ENCODE peak calls at places on chromosomes 11 and 22, in four cellular contexts. Z is K562, O is GM12878, V is HL-60. R is an unnamed sample.

GRCh38 chr11:6565988-6566703 is 37.3 kb downstream of the RRP8 start:
- DNase-seq in O (no peak), Z (no peak), V (no peak), R (no peak)

GRCh38 chr11:16791494-16791961 is 53.1 kb downstream of the C11orf58 start:
- DNase-seq in O (no peak), V (peak; percentile 41), Z (no peak), R (no peak)

GRCh38 chr11:72958790-72959189 is 144.6 kb downstream of the ATG16L2 start:
- DNase-seq in Z (no peak), O (no peak), V (no peak), R (no peak)

GRCh38 chr11:1226981-1227550 is 4.2 kb downstream of the MUC5B start:
- DNase-seq in Z (peak; percentile 59), V (no peak), O (no peak), R (no peak)

GRCh38 chr11:74680703-74681531 is 50.3 kb downstream of the CHRDL2 start:
- DNase-seq in V (no peak), Z (no peak), O (no peak), R (no peak)

GRCh38 chr22:40235418-40235817 is 57.7 kb downstream of the TNRC6B start:
- DNase-seq in Z (no peak), V (no peak), O (no peak), R (no peak)

GRCh38 chr22:28139993-28140392 is 220.9 kb upstream of the PITPNB start:
- DNase-seq in V (no peak), Z (no peak), O (no peak), R (no peak)

GRCh38 chr11:27282806-27283205 is 80.2 kb downstream of the CCDC34 start:
- DNase-seq in Z (no peak), V (no peak), O (no peak), R (no peak)

GRCh38 chr11:134760307-134760706 is 348.3 kb upstream of the B3GAT1 start:
- DNase-seq in Z (no peak), V (no peak), O (no peak), R (no peak)

GRCh38 chr11:118641463-118642019 is 34.1 kb downstream of the PHLDB1 start:
- DNase-seq in O (no peak), Z (no peak), V (no peak), R (no peak)

GRCh38 chr22:41479671-41480396 is 10.9 kb downstream of the ACO2 start:
- DNase-seq in V (no peak), O (no peak), Z (no peak), R (no peak)

GRCh38 chr11:67118059-67118766 is 850 bp upstream of the KDM2A start:
- DNase-seq in Z (no peak), O (no peak), V (no peak), R (peak; percentile 31)

GRCh38 chr11:61771995-61772455 is 19.6 kb downstream of the MYRF start:
- DNase-seq in Z (no peak), O (no peak), V (no peak), R (no peak)

GRCh38 chr22:39773976-39774539 is 119.5 kb downstream of the ENTHD1 start:
- DNase-seq in O (peak; percentile 73), V (no peak), Z (no peak), R (peak; percentile 33)

GRCh38 chr11:96197221-96197620 is 145.8 kb downstream of the MAML2 start:
- DNase-seq in O (no peak), V (no peak), Z (no peak), R (no peak)

GRCh38 chr11:34027516-34028406 is 23.8 kb upstream of the CAPRIN1 start:
- DNase-seq in Z (no peak), O (no peak), V (no peak), R (no peak)

GRCh38 chr11:123301696-123302400 is 106.8 kb upstream of the CLMP start:
- DNase-seq in O (peak; percentile 32), Z (peak; percentile 77), V (peak; percentile 31), R (peak; percentile 81)

GRCh38 chr11:1118755-1119275 is 38.9 kb upstream of the MUC5AC start:
- DNase-seq in O (no peak), V (no peak), Z (no peak), R (no peak)

GRCh38 chr11:406796-407650 is 7.8 kb downstream of the SIGIRR start:
- DNase-seq in V (peak; percentile 84), Z (peak; percentile 97), O (peak; percentile 37), R (peak; percentile 98)

GRCh38 chr11:8082391-8083087 is 1.5 kb downstream of the TUB start:
- DNase-seq in V (no peak), O (no peak), Z (no peak), R (no peak)

GRCh38 chr11:8342821-8343681 is 79.4 kb upstream of the LMO1 start:
- DNase-seq in Z (no peak), O (peak; percentile 49), V (no peak), R (no peak)

GRCh38 chr11:128686745-128687177 is 7.1 kb upstream of the FLI1 start:
- DNase-seq in O (no peak), V (peak; percentile 38), Z (no peak), R (peak; percentile 50)

GRCh38 chr22:49964136-49964492 is 3.5 kb downstream of the PIM3 start:
- DNase-seq in V (no peak), Z (no peak), O (no peak), R (no peak)

GRCh38 chr11:95877288-95877687 is 46.6 kb downstream of the MTMR2 start:
- DNase-seq in O (no peak), Z (no peak), V (no peak), R (no peak)

GRCh38 chr22:27749597-27750225 is 51.8 kb downstream of the MN1 start:
- DNase-seq in V (no peak), Z (no peak), O (no peak), R (no peak)

GRCh38 chr22:37121887-37122591 is 12.5 kb upstream of the TMPRSS6 start:
- DNase-seq in V (no peak), O (peak; percentile 73), Z (no peak), R (peak; percentile 78)

GRCh38 chr22:50303848-50304527 is 3.5 kb downstream of the PLXNB2 start:
- DNase-seq in Z (peak; percentile 47), V (peak; percentile 59), O (no peak), R (no peak)

DNA sequence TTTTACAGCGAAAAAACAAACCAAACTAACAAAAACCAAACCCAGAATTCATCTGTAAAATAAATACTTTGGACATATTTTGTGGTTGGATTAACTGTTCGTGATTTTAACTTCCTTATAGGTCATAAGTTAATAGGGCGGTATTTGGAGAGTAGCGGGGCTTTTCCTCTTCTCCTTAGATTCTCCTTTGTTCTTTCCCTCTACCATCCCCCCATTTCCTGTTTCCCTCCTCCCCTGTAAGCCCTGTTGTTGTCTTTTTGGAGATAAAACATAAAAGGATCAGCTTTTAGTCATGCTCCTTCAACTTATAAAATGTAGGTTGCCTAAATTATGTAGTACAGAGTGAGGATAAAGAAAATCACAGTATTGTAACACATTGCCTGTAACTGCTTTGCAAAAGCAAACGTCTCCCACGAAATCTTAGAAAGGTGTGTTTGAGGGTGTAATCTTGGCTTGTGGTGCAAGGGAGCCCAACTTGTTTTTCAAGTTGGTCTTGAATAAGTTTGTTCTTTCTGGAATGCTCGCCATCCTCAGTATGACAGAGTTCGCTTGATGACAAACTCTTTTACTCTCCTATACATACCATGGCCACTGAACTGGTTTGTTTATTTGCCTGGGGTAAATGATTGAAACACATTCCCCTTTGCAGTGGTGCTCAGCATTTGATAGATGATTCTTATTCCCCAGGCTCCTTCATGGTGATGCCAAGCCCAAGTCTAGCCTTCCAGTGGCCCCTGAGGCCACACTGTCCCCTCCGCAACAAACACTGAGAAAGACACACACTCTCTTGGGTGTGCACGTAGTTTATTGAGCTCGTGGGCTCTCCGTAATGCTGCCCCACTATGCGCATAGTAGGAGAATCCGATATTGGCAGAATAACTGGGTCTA is 49.4 kb downstream of the TEAD1 start:
- DNase-seq in V (no peak), O (no peak), Z (no peak), R (no peak)
- TF ChIP-seq POLR2AphosphoS5 in V (no peak), O (no peak), Z (no peak), R (no peak)

GRCh38 chr11:101448881-101449442 is 134.8 kb downstream of the TRPC6 start:
- DNase-seq in O (no peak), V (no peak), Z (no peak), R (no peak)

GRCh38 chr11:101444851-101445250 is 139.0 kb downstream of the TRPC6 start:
- DNase-seq in O (no peak), V (no peak), Z (no peak), R (no peak)

GRCh38 chr11:101446238-101446637 is 137.6 kb downstream of the TRPC6 start:
- DNase-seq in V (no peak), O (no peak), Z (no peak), R (no peak)

GRCh38 chr11:101445761-101446160 is 138.0 kb downstream of the TRPC6 start:
- DNase-seq in O (no peak), V (no peak), Z (no peak), R (no peak)

DNA sequence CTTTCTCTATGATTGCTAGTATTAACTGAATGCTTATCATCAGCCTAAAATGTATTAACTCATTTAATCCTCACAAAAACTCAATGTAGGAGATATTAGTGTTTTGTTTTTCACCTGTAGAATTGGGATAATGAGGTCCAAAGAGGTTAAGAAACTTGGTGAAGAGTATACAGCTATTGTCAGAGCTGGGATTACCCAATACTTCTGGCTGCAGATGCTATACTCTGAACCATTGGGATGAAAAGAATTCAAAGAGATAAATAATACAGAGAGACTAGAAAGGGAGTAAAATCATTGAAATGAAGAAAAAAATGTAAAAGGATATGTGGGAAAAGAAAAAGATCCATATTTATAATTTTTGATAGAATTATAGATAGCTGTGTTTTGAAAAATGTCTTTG is 137.1 kb downstream of the TRPC6 start:
- DNase-seq in O (no peak), V (no peak), Z (no peak), R (no peak)
- TF ChIP-seq SPI1 in O (no peak), V (no peak), Z (no peak), R (no peak)

GRCh38 chr11:71474141-71474770 is 21.3 kb downstream of the NADSYN1 start:
- DNase-seq in Z (no peak), O (no peak), V (no peak), R (no peak)

GRCh38 chr11:71472941-71473792 is 20.2 kb downstream of the NADSYN1 start:
- DNase-seq in O (no peak), Z (no peak), V (no peak), R (no peak)

GRCh38 chr11:71473793-71474080 is 20.7 kb downstream of the NADSYN1 start:
- DNase-seq in O (no peak), Z (no peak), V (no peak), R (no peak)

GRCh38 chr11:71476031-71476430 is 23.0 kb downstream of the NADSYN1 start:
- DNase-seq in Z (no peak), O (no peak), V (no peak), R (no peak)

GRCh38 chr11:71474771-71475483 is 21.9 kb downstream of the NADSYN1 start:
- DNase-seq in O (no peak), V (no peak), Z (no peak), R (no peak)
- TF ChIP-seq POLR2AphosphoS5 in O (no peak), V (no peak), Z (no peak), R (no peak)

DNA sequence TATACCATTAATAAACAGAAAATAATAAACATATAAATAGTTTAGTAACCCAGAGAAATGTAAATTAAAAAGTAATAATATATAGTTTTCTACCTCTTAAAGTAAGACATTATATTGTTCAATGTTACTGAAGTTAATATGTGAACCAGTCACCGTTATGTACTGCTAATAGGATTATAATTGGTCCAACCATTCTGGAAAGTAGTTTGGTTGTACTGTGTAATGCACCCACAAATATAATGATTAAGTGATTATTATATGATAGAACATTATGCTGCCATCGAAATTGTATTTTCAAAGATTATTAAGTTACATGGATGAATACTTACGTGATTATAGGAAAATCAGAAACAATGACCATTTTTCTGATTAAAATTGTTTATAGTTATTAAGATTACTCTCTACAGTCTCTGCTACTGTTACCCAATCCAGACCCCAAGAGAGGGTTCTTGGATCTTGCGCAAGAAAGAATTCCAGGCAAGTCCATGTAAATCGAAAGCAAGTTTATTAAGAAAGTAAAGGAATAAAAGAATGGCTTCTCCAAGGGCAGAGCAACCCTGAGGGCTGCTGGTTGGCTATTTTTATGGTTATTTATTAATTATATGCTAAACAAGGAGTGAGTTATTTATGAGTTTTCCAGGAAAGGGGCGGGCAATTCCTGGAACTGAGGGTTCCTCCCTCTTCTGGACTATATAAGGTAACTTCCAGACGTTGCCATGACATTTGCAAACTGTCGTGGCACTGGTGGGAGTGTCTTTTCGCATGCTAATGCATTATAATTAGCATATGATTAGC is 50.1 kb downstream of the ACER3 start:
- DNase-seq in O (no peak), V (no peak), Z (no peak), R (no peak)
- TF ChIP-seq SPI1 in O (no peak), V (no peak), Z (no peak), R (no peak)